ENCODE peak calls at places on chromosomes 4 and X, in four cellular contexts. E is OCI-LY7, Q is upper lobe of right lung, T is cardiac muscle cell. Y is an unnamed sample.

GRCh38 chr4:154024097-154024496 is 235.2 kb upstream of the SFRP2 start:
- DNase-seq in E (no peak), Q (no peak), T (no peak), Y (peak; percentile 51)

GRCh38 chr4:2007804-2008670 is 737 bp downstream of the NELFA start:
- DNase-seq in Q (peak; percentile 65), T (peak; percentile 12), E (no peak), Y (peak; percentile 59)

GRCh38 chrX:149060921-149061320 is 444.2 kb downstream of the IDS start:
- DNase-seq in T (peak; percentile 75), E (no peak), Q (no peak), Y (no peak)

GRCh38 chrX:133265331-133265730 is 47.2 kb upstream of the TFDP3 start:
- DNase-seq in E (no peak), Q (peak; percentile 60), T (no peak), Y (no peak)

GRCh38 chr4:25031077-25031606 is 396 bp upstream of the LGI2 start:
- DNase-seq in Q (no peak), T (peak; percentile 67), E (no peak), Y (no peak)

GRCh38 chr4:174398728-174399127 is 115.0 kb downstream of the CEP44 start:
- DNase-seq in Q (no peak), E (no peak), T (peak; percentile 68), Y (no peak)

GRCh38 chrX:17706676-17707075 is 30.6 kb upstream of the SCML1 start:
- DNase-seq in T (peak; percentile 45), Q (no peak), E (no peak), Y (no peak)

GRCh38 chr4:87559090-87559837 is 30.1 kb upstream of the SPARCL1 start:
- DNase-seq in Q (no peak), E (peak; percentile 6), T (no peak), Y (no peak)

GRCh38 chr4:15729910-15730533 is 27.2 kb downstream of the BST1 start:
- DNase-seq in Q (no peak), E (peak; percentile 78), T (peak; percentile 65), Y (no peak)

GRCh38 chr4:155248002-155248896 is 39.8 kb downstream of the NPY2R start:
- DNase-seq in Q (no peak), E (no peak), T (no peak), Y (no peak)

GRCh38 chr4:5051692-5052423 is 578 bp downstream of the STK32B start:
- DNase-seq in Q (peak; percentile 68), E (no peak), T (no peak), Y (peak; percentile 25)

GRCh38 chrX:80572636-80573035 is 152.4 kb downstream of the TENT5D start:
- DNase-seq in T (no peak), Q (no peak), E (no peak), Y (no peak)

GRCh38 chr4:5033266-5033945 is 14.1 kb upstream of the CYTL1 start:
- DNase-seq in Q (no peak), E (peak; percentile 42), T (peak; percentile 41), Y (no peak)

GRCh38 chr4:109560687-109561452 is 824 bp downstream of the MCUB start:
- DNase-seq in Q (no peak), T (peak; percentile 80), E (peak; percentile 82), Y (peak; percentile 40)

GRCh38 chr4:124337874-124338273 is 374.7 kb downstream of the ANKRD50 start:
- DNase-seq in T (peak; percentile 38), Q (no peak), E (no peak), Y (no peak)

GRCh38 chr4:166092797-166093196 is 219.8 kb downstream of the TLL1 start:
- DNase-seq in Q (no peak), T (no peak), E (no peak), Y (no peak)

GRCh38 chr4:23874536-23874901 is 15.3 kb downstream of the PPARGC1A start:
- DNase-seq in T (no peak), E (no peak), Q (no peak), Y (no peak)

GRCh38 chrX:74343970-74344622 is 40.1 kb downstream of the ZCCHC13 start:
- DNase-seq in E (peak; percentile 64), T (peak; percentile 95), Q (no peak), Y (no peak)

GRCh38 chrX:124690495-124690894 is 344.1 kb downstream of the SH2D1A start:
- DNase-seq in E (no peak), Q (no peak), T (no peak), Y (no peak)

GRCh38 chr4:56234098-56234497 is 153.2 kb downstream of the AASDH start:
- DNase-seq in T (no peak), E (no peak), Q (no peak), Y (no peak)

GRCh38 chr4:90476586-90476985 is 349.4 kb downstream of the CCSER1 start:
- DNase-seq in E (no peak), T (no peak), Q (no peak), Y (no peak)

GRCh38 chrX:24902808-24903207 is 113.0 kb downstream of the ARX start:
- DNase-seq in E (no peak), T (peak; percentile 89), Q (no peak), Y (no peak)

GRCh38 chr4:108048157-108048556 is 58.5 kb downstream of the HADH start:
- DNase-seq in E (no peak), Q (no peak), T (no peak), Y (no peak)

GRCh38 chr4:175450446-175450845 is 361.6 kb downstream of the GPM6A start:
- DNase-seq in E (no peak), T (no peak), Q (no peak), Y (no peak)

GRCh38 chrX:107117993-107118321 is 665 bp downstream of the RBM41 start:
- DNase-seq in T (peak; percentile 2), E (peak; percentile 18), Q (no peak), Y (no peak)

GRCh38 chrX:39749135-39749534 is 348.6 kb downstream of the BCOR start:
- DNase-seq in Q (no peak), E (no peak), T (no peak), Y (peak; percentile 61)

DNA sequence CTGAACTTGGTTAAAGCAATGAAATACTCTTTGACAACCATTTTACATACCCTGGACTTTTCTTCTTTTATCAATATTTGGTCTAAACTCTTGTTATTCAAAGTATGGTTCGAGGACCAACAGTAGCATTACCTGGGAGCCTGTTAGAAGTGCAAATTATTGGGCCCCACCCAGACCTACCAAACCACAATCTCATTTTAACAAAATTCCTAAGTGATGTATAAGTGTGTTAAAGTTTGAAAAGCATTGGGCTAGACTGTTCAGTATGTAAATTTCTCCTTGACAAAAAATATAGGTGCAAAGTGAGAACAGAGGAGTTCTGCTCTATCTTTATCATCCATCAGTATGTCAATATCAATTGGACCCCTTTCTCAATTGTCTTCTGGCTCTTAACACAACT is 67.1 kb downstream of the PGRMC1 start:
- DNase-seq in Q (no peak), T (no peak), E (no peak), Y (no peak)
- H3K27ac ChIP-seq in Q (no peak overlapping the region), T (no peak overlapping the region), E (no peak overlapping the region), Y (no peak overlapping the region)

GRCh38 chr4:26993541-26993940 is 132.9 kb downstream of the STIM2 start:
- DNase-seq in T (peak; percentile 11), Q (no peak), E (peak; percentile 28), Y (no peak)

GRCh38 chr4:26995316-26995715 is 134.7 kb downstream of the STIM2 start:
- DNase-seq in T (no peak), Q (no peak), E (peak; percentile 57), Y (no peak)

GRCh38 chr4:26996745-26997144 is 136.1 kb downstream of the STIM2 start:
- DNase-seq in T (no peak), E (no peak), Q (no peak), Y (no peak)

GRCh38 chr4:26992657-26993361 is 132.2 kb downstream of the STIM2 start:
- DNase-seq in E (peak; percentile 89), T (peak; percentile 95), Q (no peak), Y (no peak)

GRCh38 chr4:26993967-26994366 is 133.3 kb downstream of the STIM2 start:
- DNase-seq in Q (no peak), T (peak; percentile 6), E (no peak), Y (no peak)
- H3K4me3 ChIP-seq in Q (no peak overlapping the region), T (no peak overlapping the region), E (peak overlapping the region; percentile 49), Y (no peak overlapping the region)

GRCh38 chr4:3430524-3430923 is 11.2 kb upstream of the HGFAC start:
- DNase-seq in E (no peak), Q (no peak), T (no peak), Y (no peak)
- H3K36me3 ChIP-seq in E (no peaks in the 10 kb centered on the region), Q (peaks cover 46% of the 10 kb centered on the region), T (no peaks in the 10 kb centered on the region), Y (peaks cover 11% of the 10 kb centered on the region)

GRCh38 chr4:52560844-52561280 is 98.2 kb downstream of the USP46 start:
- DNase-seq in E (no peak), Q (no peak), T (peak; percentile 58), Y (no peak)
- H3K27ac ChIP-seq in E (no peak overlapping the region), Q (no peak overlapping the region), T (no peak overlapping the region), Y (no peak overlapping the region)

GRCh38 chrX:48919360-48919821 is 567 bp upstream of the PIM2 start:
- DNase-seq in Q (no peak), E (no peak), T (no peak), Y (no peak)
- H3K4me3 ChIP-seq in Q (peak overlapping the region; percentile 57), E (peak overlapping the region; percentile 99), T (peak overlapping the region; percentile 70), Y (peak overlapping the region; percentile 51)

DNA sequence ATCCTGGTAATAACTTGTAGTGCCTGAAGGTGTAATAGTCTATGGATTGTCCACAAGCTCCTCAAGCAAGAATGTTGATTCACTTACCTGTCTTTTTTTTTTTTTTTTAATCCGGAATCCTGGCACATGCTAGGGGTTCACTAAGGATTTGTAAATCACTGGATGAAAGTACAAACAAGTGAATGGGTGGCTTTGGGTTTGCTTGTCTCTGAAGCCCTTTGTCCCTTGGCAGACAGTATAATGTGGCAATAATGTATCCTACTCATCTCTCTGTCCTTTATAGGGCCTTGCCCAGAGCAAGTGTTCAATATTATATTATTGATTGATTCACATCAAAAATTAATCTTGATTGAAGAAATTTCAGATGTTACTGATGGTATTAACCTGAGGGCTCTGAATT is 334.0 kb upstream of the CPEB2 start:
- DNase-seq in Q (no peak), T (no peak), E (no peak), Y (no peak)
- H3K36me3 ChIP-seq in Q (no peaks in the 10 kb centered on the region), T (no peaks in the 10 kb centered on the region), E (no peaks in the 10 kb centered on the region), Y (no peaks in the 10 kb centered on the region)

GRCh38 chr4:168884251-168885124 is 125.6 kb downstream of the CBR4 start:
- DNase-seq in T (no peak), Q (no peak), E (no peak), Y (no peak)

GRCh38 chr4:168885416-168885815 is 124.6 kb downstream of the CBR4 start:
- DNase-seq in Q (no peak), T (no peak), E (no peak), Y (no peak)

GRCh38 chr4:168887809-168888208 is 122.2 kb downstream of the CBR4 start:
- DNase-seq in T (no peak), E (no peak), Q (no peak), Y (no peak)

GRCh38 chr4:168888715-168889215 is 121.3 kb downstream of the CBR4 start:
- DNase-seq in E (no peak), Q (no peak), T (no peak), Y (no peak)

GRCh38 chr4:168886361-168886760 is 123.7 kb downstream of the CBR4 start:
- DNase-seq in T (no peak), E (no peak), Q (no peak), Y (no peak)
- H3K27ac ChIP-seq in T (no peak overlapping the region), E (no peak overlapping the region), Q (no peak overlapping the region), Y (no peak overlapping the region)

DNA sequence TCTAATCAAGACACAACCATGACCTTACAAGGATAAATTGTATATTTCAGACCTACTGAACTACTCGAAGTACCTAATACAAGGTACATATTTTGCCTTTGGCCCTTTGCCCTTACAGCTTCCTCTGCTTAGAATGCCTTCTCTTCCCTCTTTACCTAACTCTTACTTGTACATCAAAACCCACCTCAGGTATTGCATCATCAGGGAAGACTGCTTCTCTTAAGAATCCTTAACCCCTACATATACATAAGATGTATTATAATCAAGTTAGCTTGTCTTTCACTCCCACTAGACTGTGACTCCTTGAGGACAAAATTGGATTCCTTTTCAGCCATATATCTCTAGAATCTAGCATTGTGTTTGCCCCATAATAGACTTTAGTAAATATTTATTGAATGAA is 101.7 kb upstream of the STIM2 start:
- DNase-seq in T (no peak), E (no peak), Q (no peak), Y (no peak)
- H3K4me3 ChIP-seq in T (no peak overlapping the region), E (no peak overlapping the region), Q (no peak overlapping the region), Y (no peak overlapping the region)

Y was measured in right lobe of liver.